ENCODE peak calls at places on chromosomes 1 and 21, in four cellular contexts. K is omental fat pad, C is uterus, P is GM13976. R is an unnamed sample.

GRCh38 chr1:53331446-53332187 is 3.7 kb upstream of the LRP8 start:
- DNase-seq in K (no peak), C (no peak), P (no peak), R (no peak)

GRCh38 chr1:24702511-24703293 is 42.5 kb upstream of the CLIC4 start:
- DNase-seq in K (no peak), C (no peak), P (no peak), R (no peak)

GRCh38 chr1:40922969-40923368 is 56.5 kb upstream of the CTPS1 start:
- DNase-seq in K (no peak), C (no peak), P (no peak), R (no peak)

GRCh38 chr1:113053344-113054138 is 19.5 kb upstream of the LRIG2 start:
- DNase-seq in K (no peak), C (no peak), P (no peak), R (no peak)

GRCh38 chr1:91402023-91402422 is 2.6 kb downstream of the HFM1 start:
- DNase-seq in K (no peak), C (no peak), P (peak), R (no peak)

GRCh38 chr1:160623860-160624259 is 23.0 kb downstream of the SLAMF1 start:
- DNase-seq in K (no peak), C (no peak), P (no peak), R (no peak)

GRCh38 chr1:182107218-182107617 is 45.7 kb upstream of the ZNF648 start:
- DNase-seq in K (no peak), C (no peak), P (no peak), R (no peak)

GRCh38 chr1:83813571-83813970 is 185.4 kb downstream of the TTLL7 start:
- DNase-seq in K (no peak), C (no peak), P (no peak), R (no peak)

GRCh38 chr1:44677201-44677520 is 2.6 kb downstream of the ARMH1 start:
- DNase-seq in K (no peak), C (no peak), P (no peak), R (no peak)

GRCh38 chr1:53619811-53620619 is 118.9 kb downstream of the GLIS1 start:
- DNase-seq in K (no peak), C (peak), P (no peak), R (peak)

GRCh38 chr1:227357229-227358078 is 39.2 kb upstream of the CDC42BPA start:
- DNase-seq in K (no peak), C (peak), P (no peak), R (peak)

GRCh38 chr1:184472117-184472516 is 85.3 kb downstream of the C1orf21 start:
- DNase-seq in K (no peak), C (no peak), P (no peak), R (no peak)

GRCh38 chr21:25214676-25215075 is 392.6 kb downstream of the MRPL39 start:
- DNase-seq in K (no peak), C (no peak), P (no peak), R (no peak)

GRCh38 chr1:22582670-22583635 is 19.7 kb downstream of the EPHA8 start:
- DNase-seq in K (no peak), C (no peak), P (no peak), R (no peak)

GRCh38 chr1:238642231-238642630 is 744.1 kb upstream of the CHRM3 start:
- DNase-seq in K (no peak), C (no peak), P (no peak), R (no peak)

GRCh38 chr1:48223372-48224081 is 1.0 kb downstream of the SLC5A9 start:
- DNase-seq in K (no peak), C (no peak), P (no peak), R (no peak)

GRCh38 chr1:170313306-170313705 is 167.5 kb downstream of the NTMT2 start:
- DNase-seq in K (no peak), C (no peak), P (no peak), R (no peak)

GRCh38 chr1:11927866-11928592 is 1.8 kb upstream of the KIAA2013 start:
- DNase-seq in K (no peak), C (no peak), P (no peak), R (no peak)

GRCh38 chr1:112544753-112545152 is 36.0 kb downstream of the WNT2B start:
- DNase-seq in K (no peak), C (no peak), P (no peak), R (no peak)

GRCh38 chr1:203096566-203096965 is 10.8 kb upstream of the MYOG start:
- DNase-seq in K (no peak), C (no peak), P (no peak), R (no peak)

GRCh38 chr21:45880097-45881068 is 101.2 kb upstream of the COL6A1 start:
- DNase-seq in K (peak), C (peak), P (peak), R (peak)

GRCh38 chr1:208304193-208304712 is 60.1 kb upstream of the PLXNA2 start:
- DNase-seq in K (no peak), C (no peak), P (no peak), R (no peak)

GRCh38 chr1:228392111-228392936 is 14.3 kb downstream of the TRIM11 start:
- DNase-seq in K (no peak), C (no peak), P (no peak), R (no peak)

GRCh38 chr1:168972887-168973286 is 133.6 kb upstream of the ATP1B1 start:
- DNase-seq in K (no peak), C (no peak), P (no peak), R (no peak)

GRCh38 chr1:56291374-56291841 is 288.0 kb downstream of the PLPP3 start:
- DNase-seq in K (no peak), C (peak), P (no peak), R (no peak)

GRCh38 chr1:5265416-5266075 is 611.1 kb downstream of the AJAP1 start:
- DNase-seq in K (no peak), C (no peak), P (no peak), R (no peak)

GRCh38 chr1:119631433-119632102 is 16.5 kb downstream of the ZNF697 start:
- DNase-seq in K (peak), C (peak), P (no peak), R (peak)

GRCh38 chr1:3259020-3259419 is 190.0 kb downstream of the PRDM16 start:
- DNase-seq in K (no peak), C (no peak), P (no peak), R (no peak)

GRCh38 chr1:224435318-224435763 is 744 bp upstream of the WDR26 start:
- DNase-seq in K (no peak), C (no peak), P (peak), R (no peak)

GRCh38 chr1:207850621-207851407 is 60.1 kb downstream of the CD34 start:
- DNase-seq in K (no peak), C (no peak), P (no peak), R (no peak)

GRCh38 chr21:43717967-43718871 is 710 bp upstream of the PDXK start:
- DNase-seq in K (no peak), C (no peak), P (no peak), R (peak)

GRCh38 chr1:200306954-200307754 is 102.7 kb downstream of the ZNF281 start:
- DNase-seq in K (no peak), C (no peak), P (peak), R (no peak)

GRCh38 chr1:12477301-12477700 is 140.7 kb downstream of the DHRS3 start:
- DNase-seq in K (no peak), C (no peak), P (no peak), R (no peak)

GRCh38 chr1:79859212-79859948 is 852.9 kb upstream of the ADGRL4 start:
- DNase-seq in K (no peak), C (no peak), P (no peak), R (no peak)

GRCh38 chr1:15386128-15386824 is 23.4 kb upstream of the EFHD2 start:
- DNase-seq in K (no peak), C (no peak), P (no peak), R (peak)

DNA sequence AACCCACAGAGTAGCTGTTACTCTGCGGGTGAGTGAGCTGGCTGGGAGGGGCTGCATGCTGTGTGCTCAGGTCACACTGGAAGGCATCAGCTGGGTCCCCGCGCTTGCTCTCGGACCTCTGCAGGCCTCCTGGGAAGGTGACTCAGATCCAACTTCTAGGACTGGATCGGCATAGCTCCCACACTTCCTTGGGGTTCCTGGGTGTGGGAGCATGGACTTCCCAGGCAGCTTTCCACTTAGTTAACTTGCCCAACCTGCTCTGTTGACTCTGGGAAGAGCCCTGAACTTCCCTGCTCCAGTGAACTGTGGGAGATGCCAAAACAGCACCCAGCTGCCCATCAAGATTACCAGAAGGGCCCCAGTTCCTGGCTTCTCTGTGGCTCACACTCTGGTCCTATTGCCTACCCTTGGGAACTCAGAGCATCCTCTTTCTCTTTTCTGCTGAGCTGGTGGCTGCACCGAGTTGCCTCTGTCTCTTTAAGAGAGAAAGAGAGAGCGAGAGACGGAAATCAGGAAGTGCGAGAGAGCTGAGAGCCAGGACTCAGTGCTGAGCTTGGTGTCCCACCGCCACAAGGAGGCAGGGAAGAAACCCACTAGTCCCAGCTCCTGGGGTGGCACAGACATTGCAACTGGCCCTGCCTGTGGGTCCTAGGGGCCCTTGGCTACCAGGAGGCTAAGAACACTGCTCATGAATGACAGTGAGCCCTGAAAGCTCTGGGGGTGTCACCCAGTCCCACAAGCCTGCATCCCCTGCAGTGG is at the start of gene IKBKE:
- DNase-seq in K (no peak), C (no peak), P (peak), R (peak)
- TF ChIP-seq CTCF in K (no peak), C (no peak), P (no peak), R (no peak)

GRCh38 chr1:20884513-20884912 is 97.4 kb upstream of the HP1BP3 start:
- DNase-seq in K (no peak), C (no peak), P (no peak), R (no peak)
- TF ChIP-seq CTCF in K (no peak), C (no peak), P (no peak), R (no peak)

GRCh38 chr1:218347316-218347712 is 2.2 kb downstream of the TGFB2 start:
- DNase-seq in K (no peak), C (peak), P (no peak), R (peak)
- TF ChIP-seq CTCF in K (no peak), C (no peak), P (no peak), R (no peak)

DNA sequence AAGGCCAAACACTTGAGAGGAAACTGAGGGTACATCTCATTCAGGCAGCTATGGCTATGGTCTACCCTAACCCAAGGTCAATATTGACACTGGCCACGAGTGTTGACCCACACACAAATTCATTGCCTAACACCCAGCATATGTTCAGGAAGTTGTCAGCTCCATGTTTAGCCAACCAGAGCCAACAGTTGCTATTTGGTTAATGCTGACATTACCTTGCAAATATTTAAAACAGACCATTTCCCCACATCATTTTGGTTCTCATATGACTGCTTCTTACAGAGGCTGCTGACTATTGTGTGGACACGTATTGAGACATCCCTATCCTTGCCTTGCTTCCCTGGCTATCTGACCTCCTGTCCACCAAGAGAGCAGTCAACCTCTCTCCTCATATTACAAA is 97.3 kb downstream of the LMX1A start:
- DNase-seq in K (no peak), C (no peak), P (no peak), R (no peak)
- TF ChIP-seq CTCF in K (no peak), C (no peak), P (no peak), R (no peak)

GRCh38 chr1:101438359-101438758 is 201.5 kb downstream of the S1PR1 start:
- DNase-seq in K (no peak), C (no peak), P (peak), R (no peak)
- TF ChIP-seq CTCF in K (no peak), C (no peak), P (peak), R (peak)

GRCh38 chr1:209589863-209590262 is 6.3 kb downstream of the CAMK1G start:
- DNase-seq in K (no peak), C (no peak), P (no peak), R (no peak)
- TF ChIP-seq CTCF in K (no peak), C (no peak), P (no peak), R (no peak)